ENCODE peak calls at places on chromosome 7, in five cellular contexts. F is GM12878, D is HepG2, L is H1, T is K562. E is an unnamed sample.

GRCh38 chr7:80134536-80135305 is at the start of gene GNAI1:
- DNase-seq in F (no peak), D (peak), L (peak), T (peak), E (peak)

GRCh38 chr7:76008156-76008687 is 13.8 kb upstream of the TMEM120A start:
- DNase-seq in F (peak), D (no peak), L (no peak), T (no peak), E (no peak)

GRCh38 chr7:141698247-141699015 is 3.5 kb downstream of the DENND11 start:
- DNase-seq in F (peak), D (no peak), L (no peak), T (no peak), E (no peak)

GRCh38 chr7:21902240-21902639 is 43.5 kb downstream of the CDCA7L start:
- DNase-seq in F (no peak), D (no peak), L (no peak), T (no peak), E (no peak)

GRCh38 chr7:121259826-121260225 is 69.0 kb upstream of the WNT16 start:
- DNase-seq in F (no peak), D (no peak), L (no peak), T (no peak), E (no peak)

GRCh38 chr7:150876817-150877526 is 24.7 kb downstream of the AOC1 start:
- DNase-seq in F (no peak), D (peak), L (peak), T (peak), E (peak)

GRCh38 chr7:75992083-75992755 is 2.2 kb downstream of the TMEM120A start:
- DNase-seq in F (no peak), D (no peak), L (no peak), T (no peak), E (peak)

GRCh38 chr7:71716741-71717140 is 584.8 kb downstream of the GALNT17 start:
- DNase-seq in F (no peak), D (no peak), L (no peak), T (no peak), E (no peak)

GRCh38 chr7:573496-574295 is 54.0 kb upstream of the PDGFA start:
- DNase-seq in F (no peak), D (no peak), L (no peak), T (no peak), E (no peak)

GRCh38 chr7:101112233-101112632 is 14.7 kb upstream of the SERPINE1 start:
- DNase-seq in F (no peak), D (no peak), L (no peak), T (no peak), E (no peak)

GRCh38 chr7:66950311-66950710 is 29.3 kb downstream of the TMEM248 start:
- DNase-seq in F (no peak), D (no peak), L (no peak), T (no peak), E (no peak)

GRCh38 chr7:73822319-73823173 is 8.2 kb upstream of the CLDN4 start:
- DNase-seq in F (no peak), D (peak), L (no peak), T (peak), E (peak)

GRCh38 chr7:152076940-152077933 is 51.8 kb downstream of the GALNT11 start:
- DNase-seq in F (no peak), D (no peak), L (no peak), T (no peak), E (peak)

GRCh38 chr7:147245274-147245673 is 1128.7 kb downstream of the CNTNAP2 start:
- DNase-seq in F (no peak), D (peak), L (peak), T (peak), E (peak)

GRCh38 chr7:96204601-96205000 is 117.3 kb downstream of the SLC25A13 start:
- DNase-seq in F (no peak), D (no peak), L (no peak), T (no peak), E (no peak)

GRCh38 chr7:144650439-144650838 is 185.4 kb downstream of the TPK1 start:
- DNase-seq in F (no peak), D (no peak), L (no peak), T (no peak), E (no peak)

DNA sequence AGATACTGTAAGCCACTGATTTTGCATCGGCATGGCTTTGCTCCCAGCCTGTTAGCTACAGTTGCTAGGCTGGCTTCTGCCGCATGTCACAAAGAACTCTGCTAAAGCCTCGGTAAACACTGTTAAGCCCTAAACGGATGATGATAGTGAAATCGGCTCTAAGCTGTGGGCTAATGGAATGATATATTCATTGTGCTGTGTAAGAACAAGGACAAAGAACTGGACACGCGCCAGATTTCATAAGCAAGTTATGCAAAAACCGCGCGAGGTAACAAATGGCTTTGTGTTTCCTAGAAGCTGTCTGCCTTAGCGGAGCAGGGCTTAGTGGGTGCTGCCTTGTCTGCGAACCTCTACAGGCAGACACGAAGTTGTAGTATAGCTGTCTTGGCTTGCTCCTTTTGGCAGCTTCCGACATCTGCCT is 331.3 kb upstream of the COBL start:
- DNase-seq in F (no peak), D (peak), L (no peak), T (no peak), E (peak)
- TF ChIP-seq EP300 in F (no peak), D (no peak), L (no peak), T (no peak), E (no peak)

GRCh38 chr7:131945313-131945831 is 388.9 kb upstream of the PODXL start:
- DNase-seq in F (no peak), D (peak), L (peak), T (peak), E (peak)
- TF ChIP-seq SIN3A in F (no peak), D (no peak), L (no peak), T (no peak), E (no peak)

GRCh38 chr7:20793258-20793657 is 6.6 kb upstream of the SP8 start:
- DNase-seq in F (no peak), D (no peak), L (no peak), T (no peak), E (no peak)
- TF ChIP-seq EP300 in F (no peak), D (no peak), L (no peak), T (no peak), E (no peak)

GRCh38 chr7:133290676-133291332 is 37.9 kb downstream of the EXOC4 start:
- DNase-seq in F (no peak), D (no peak), L (no peak), T (no peak), E (no peak)
- TF ChIP-seq SIN3A in F (no peak), D (no peak), L (no peak), T (no peak), E (no peak)

DNA sequence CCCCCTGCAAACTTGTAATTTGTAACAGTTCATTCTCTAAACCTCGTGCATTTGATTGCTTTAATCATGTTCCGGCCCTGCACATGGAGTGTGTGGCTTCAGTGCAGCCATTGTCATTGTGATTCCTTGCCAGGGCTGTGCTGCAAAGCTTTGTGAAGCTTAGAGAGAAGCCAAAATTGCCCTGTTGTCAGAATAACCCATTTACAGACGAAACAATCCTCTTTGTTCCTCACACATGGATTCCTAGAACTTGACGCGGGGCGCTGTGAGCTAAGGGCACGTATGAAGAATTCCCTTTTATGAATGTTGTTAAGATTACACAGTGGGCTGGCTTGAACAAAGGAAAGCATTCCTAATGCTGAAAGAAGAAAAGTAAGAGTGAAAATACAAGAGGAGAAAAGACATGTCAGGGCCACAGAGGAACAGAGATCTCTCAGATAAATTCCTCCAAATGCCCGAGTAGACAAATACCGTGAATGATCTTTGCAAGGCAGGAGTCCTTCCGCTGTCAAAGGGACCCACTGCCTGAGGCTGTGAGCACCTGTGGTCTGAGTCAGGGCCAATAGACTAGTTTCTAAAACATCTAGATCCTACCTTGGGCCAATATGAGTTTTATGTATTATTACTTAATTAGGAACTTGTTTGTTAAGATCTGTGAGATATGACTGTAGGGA is 205.4 kb upstream of the C7orf33 start:
- DNase-seq in F (no peak), D (no peak), L (peak), T (no peak), E (no peak)
- TF ChIP-seq EP300 in F (no peak), D (no peak), L (no peak), T (no peak), E (no peak)

GRCh38 chr7:100016209-100016901 is 959 bp downstream of the ZKSCAN1 start:
- DNase-seq in F (no peak), D (peak), L (no peak), T (peak), E (peak)
- TF ChIP-seq SIN3A in F (no peak), D (no peak), L (no peak), T (no peak), E (peak)

DNA sequence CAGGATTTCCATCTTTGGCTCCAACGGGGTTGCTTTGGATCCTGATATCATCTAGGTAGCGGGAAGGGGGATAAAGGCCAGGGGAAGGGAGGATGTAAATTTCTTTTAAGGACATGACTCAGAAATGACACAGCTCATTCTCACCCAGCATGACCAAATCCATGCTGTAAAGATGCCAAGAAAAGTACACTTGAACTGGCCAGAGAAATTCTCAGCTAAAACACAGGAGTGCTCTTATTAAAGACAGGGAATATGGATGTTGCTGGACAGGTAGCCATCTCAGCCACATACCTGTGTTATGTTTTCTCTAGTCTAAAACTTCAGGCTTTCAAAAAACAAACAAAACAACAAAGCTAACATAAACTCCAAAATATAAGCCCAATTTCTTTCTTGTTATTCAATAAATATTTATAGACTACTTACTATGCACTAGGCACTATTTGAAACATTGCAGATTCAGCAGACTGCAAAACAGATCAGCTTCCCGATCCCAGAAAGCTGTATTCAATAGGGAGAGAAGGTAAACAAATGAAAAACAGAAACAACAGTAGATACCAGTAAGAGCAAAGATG is 68.2 kb downstream of the NAMPT start:
- DNase-seq in F (no peak), D (no peak), L (no peak), T (peak), E (no peak)
- TF ChIP-seq EP300 in F (no peak), D (no peak), L (no peak), T (peak), E (peak)

GRCh38 chr7:93697901-93698300 is 123.4 kb upstream of the CALCR start:
- DNase-seq in F (no peak), D (no peak), L (no peak), T (no peak), E (no peak)

GRCh38 chr7:93690021-93690420 is 115.5 kb upstream of the CALCR start:
- DNase-seq in F (no peak), D (no peak), L (no peak), T (no peak), E (no peak)

GRCh38 chr7:93693796-93694195 is 119.3 kb upstream of the CALCR start:
- DNase-seq in F (no peak), D (no peak), L (no peak), T (no peak), E (no peak)
- TF ChIP-seq SIN3A in F (no peak), D (no peak), L (no peak), T (no peak), E (no peak)

GRCh38 chr7:131071786-131072504 is 255.7 kb upstream of the MKLN1 start:
- DNase-seq in F (no peak), D (no peak), L (no peak), T (peak), E (peak)
- TF ChIP-seq EP300 in F (no peak), D (no peak), L (no peak), T (peak), E (no peak)

GRCh38 chr7:25716421-25716820 is 435.6 kb upstream of the NFE2L3 start:
- DNase-seq in F (no peak), D (no peak), L (no peak), T (no peak), E (no peak)
- TF ChIP-seq SIN3A in F (no peak), D (no peak), L (no peak), T (no peak), E (no peak)